ENCODE peak calls at places on chromosomes 16 and 17, in five cellular contexts. N is GM23248, L is transverse colon, U is choroid plexus epithelial cell, I is thoracic aorta. V is an unnamed sample.

GRCh38 chr16:49588729-49589384 is 215.3 kb downstream of the C16orf78 start:
- DNase-seq in N (no peak), L (no peak), U (peak), I (no peak), V (peak)

GRCh38 chr17:63697341-63698286 is 2.3 kb downstream of the LIMD2 start:
- DNase-seq in N (peak), L (peak), U (peak), I (no peak), V (no peak)

GRCh38 chr17:7146115-7146514 is 31.5 kb upstream of the ASGR2 start:
- DNase-seq in N (no peak), L (no peak), U (no peak), I (no peak), V (peak)

GRCh38 chr17:34762078-34762477 is 182.7 kb downstream of the TMEM132E start:
- DNase-seq in N (no peak), L (no peak), U (no peak), I (no peak), V (no peak)

GRCh38 chr16:1712791-1713261 is 6.8 kb downstream of the MAPK8IP3 start:
- DNase-seq in N (peak), L (no peak), U (peak), I (no peak), V (peak)

GRCh38 chr17:68462381-68463210 is 5.3 kb upstream of the WIPI1 start:
- DNase-seq in N (peak), L (peak), U (peak), I (no peak), V (peak)

GRCh38 chr17:49486012-49486641 is 9.0 kb upstream of the NGFR start:
- DNase-seq in N (no peak), L (no peak), U (no peak), I (no peak), V (no peak)

GRCh38 chr17:82536220-82537201 is 17.0 kb downstream of the FOXK2 start:
- DNase-seq in N (peak), L (no peak), U (peak), I (no peak), V (peak)

GRCh38 chr16:50667497-50668367 is 13.4 kb downstream of the SNX20 start:
- DNase-seq in N (no peak), L (no peak), U (no peak), I (no peak), V (no peak)

GRCh38 chr17:31329221-31329620 is 7.8 kb upstream of the EVI2A start:
- DNase-seq in N (peak), L (no peak), U (peak), I (no peak), V (no peak)

GRCh38 chr17:77905266-77905665 is 53.2 kb upstream of the TNRC6C start:
- DNase-seq in N (no peak), L (no peak), U (no peak), I (no peak), V (no peak)

GRCh38 chr17:1847191-1847590 is 17.4 kb downstream of the RPA1 start:
- DNase-seq in N (no peak), L (no peak), U (no peak), I (no peak), V (no peak)

GRCh38 chr16:77905356-77905920 is 116.9 kb upstream of the CLEC3A start:
- DNase-seq in N (no peak), L (no peak), U (peak), I (no peak), V (no peak)

GRCh38 chr16:66695935-66696668 is 441 bp downstream of the CMTM4 start:
- DNase-seq in N (no peak), L (peak), U (no peak), I (no peak), V (no peak)

GRCh38 chr17:2814499-2815341 is 18.5 kb downstream of the RAP1GAP2 start:
- DNase-seq in N (no peak), L (peak), U (no peak), I (no peak), V (no peak)

GRCh38 chr16:86406056-86406455 is 104.3 kb upstream of the FOXF1 start:
- DNase-seq in N (no peak), L (no peak), U (peak), I (no peak), V (peak)

DNA sequence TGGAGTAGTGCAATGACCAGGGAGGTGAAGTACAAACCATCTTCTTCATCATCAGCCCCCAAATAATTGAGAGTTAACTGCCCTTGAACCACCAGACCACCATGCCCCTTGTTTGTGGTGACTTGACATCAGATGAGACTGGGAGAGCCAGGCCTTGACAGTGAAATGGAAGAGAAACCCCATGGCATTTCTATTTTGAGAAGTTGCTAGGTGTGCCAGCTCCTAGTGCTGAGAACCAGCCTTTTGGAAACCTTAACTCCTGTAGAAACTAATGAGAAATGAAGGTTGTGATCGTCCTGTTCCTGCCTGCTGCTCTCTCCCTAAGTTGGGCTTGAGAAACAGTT is 2.8 kb downstream of the TMEM94 start:
- DNase-seq in N (no peak), L (peak), U (no peak), I (no peak), V (no peak)
- H3K4me3 ChIP-seq in N (no peak), L (no peak), U (no peak), I (no peak), V (no peak)

GRCh38 chr17:56679148-56679766 is 85.8 kb downstream of the NOG start:
- DNase-seq in N (peak), L (no peak), U (peak), I (no peak), V (no peak)
- H3K4me3 ChIP-seq in N (peak), L (peak), U (no peak), I (peak), V (peak)

DNA sequence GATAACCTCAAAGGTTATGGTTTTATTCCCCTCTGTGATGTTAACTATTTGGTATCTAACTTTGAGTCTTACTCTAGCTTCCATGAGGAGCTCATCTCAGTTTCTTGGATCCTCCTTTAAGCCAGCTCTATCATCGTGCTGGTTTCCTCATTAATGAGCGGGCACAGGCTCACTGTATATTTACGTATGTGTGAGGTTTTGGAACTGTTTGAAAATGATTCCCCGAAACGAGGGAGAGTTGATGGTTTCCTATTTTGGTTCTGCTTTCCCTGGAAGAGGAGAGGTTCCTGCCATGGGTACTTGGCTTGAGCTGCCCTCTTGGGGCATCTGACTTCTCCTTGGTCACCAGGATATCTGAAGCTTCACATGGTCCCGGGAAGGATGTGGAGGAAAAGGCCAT is 32.7 kb upstream of the PIK3R6 start:
- DNase-seq in N (no peak), L (no peak), U (no peak), I (no peak), V (no peak)
- H3K4me3 ChIP-seq in N (no peak), L (no peak), U (no peak), I (no peak), V (no peak)

DNA sequence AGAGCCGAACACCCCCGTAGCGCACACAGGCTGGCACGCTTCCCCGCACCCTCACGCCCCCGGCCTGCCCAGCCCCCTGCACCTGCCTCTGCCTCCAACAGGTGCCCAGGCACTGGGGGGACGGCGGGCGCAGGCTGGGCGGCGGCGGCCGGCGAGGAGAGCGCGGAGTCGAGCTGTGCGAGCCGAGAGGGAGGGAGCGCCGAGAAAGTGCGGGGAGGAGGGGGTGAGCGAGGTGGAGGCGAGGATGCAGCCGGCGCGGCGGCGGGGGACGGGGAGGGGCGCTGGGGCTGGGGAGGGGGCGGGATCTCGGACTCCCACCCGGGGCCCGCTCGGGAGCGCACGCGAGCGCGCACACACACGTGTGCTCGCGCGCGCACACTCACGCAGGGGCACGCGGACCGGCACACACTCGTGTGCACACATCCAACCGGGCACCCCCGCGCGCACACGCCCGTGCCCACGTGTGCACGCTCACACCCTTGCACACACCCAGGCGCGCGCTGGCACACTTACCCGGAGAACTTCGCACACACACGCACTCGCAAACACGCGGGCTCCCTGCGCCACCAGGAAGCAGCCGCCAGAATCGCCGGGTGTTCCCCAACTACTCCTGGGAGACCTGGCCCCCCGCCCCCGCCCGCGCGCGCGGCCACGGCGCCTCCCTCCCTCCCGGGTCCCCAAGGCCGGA is at the start of gene DOC2A:
- DNase-seq in N (peak), L (no peak), U (no peak), I (no peak), V (no peak)
- H3K4me3 ChIP-seq in N (peak), L (peak), U (peak), I (peak), V (no peak)

GRCh38 chr17:81065500-81065899 is 30.5 kb downstream of the BAIAP2 start:
- DNase-seq in N (no peak), L (no peak), U (no peak), I (no peak), V (no peak)

GRCh38 chr17:81063488-81064093 is 28.6 kb downstream of the BAIAP2 start:
- DNase-seq in N (no peak), L (no peak), U (no peak), I (no peak), V (no peak)

GRCh38 chr17:81066771-81067315 is 31.9 kb downstream of the BAIAP2 start:
- DNase-seq in N (no peak), L (no peak), U (no peak), I (no peak), V (no peak)

GRCh38 chr17:81066072-81066471 is 31.1 kb downstream of the BAIAP2 start:
- DNase-seq in N (peak), L (no peak), U (no peak), I (no peak), V (no peak)

DNA sequence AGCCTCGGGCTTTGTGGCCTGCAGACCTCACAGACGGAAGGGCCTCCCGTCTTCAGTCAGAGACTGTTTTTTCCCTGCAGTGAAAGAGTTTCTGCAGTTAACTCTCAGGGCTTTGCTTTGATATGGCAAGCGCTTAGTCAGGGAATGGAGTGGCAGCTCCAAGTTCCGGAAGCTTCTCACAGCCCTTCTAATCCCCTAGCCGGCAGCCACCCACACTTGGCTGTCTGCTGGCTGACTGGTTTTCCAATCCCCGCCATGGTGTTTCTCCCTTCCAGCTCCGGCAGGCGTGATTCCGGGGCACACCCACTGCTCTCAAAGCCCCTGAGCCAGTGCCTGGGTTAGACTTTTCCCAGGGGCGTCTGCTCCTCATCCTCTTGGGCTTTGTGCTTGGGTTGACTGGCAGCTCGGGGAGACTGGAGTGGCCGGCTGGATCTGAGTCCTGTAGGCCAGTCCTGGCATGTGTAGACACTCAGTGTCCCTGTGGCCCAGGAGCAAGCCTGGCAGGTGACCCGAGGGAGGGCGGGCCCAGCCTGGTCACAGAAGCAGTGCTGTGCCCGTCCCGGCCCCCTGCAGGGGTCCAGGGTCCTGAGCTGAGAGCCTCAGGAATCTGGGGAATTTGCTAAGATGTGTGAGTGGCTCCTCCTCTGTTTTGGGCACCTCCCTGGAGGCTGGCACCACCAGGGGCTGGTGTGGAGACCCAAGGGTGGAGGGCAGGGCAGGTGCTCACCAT is 30.0 kb downstream of the BAIAP2 start:
- DNase-seq in N (peak), L (no peak), U (peak), I (no peak), V (peak)
- H3K4me3 ChIP-seq in N (peak), L (no peak), U (no peak), I (no peak), V (no peak)

GRCh38 chr16:275786-276232 is at the start of gene RGS11:
- DNase-seq in N (peak), L (no peak), U (no peak), I (no peak), V (no peak)
- H3K4me3 ChIP-seq in N (peak), L (peak), U (peak), I (peak), V (no peak)

GRCh38 chr17:75645501-75645888 is 12.3 kb downstream of the SMIM5 start:
- DNase-seq in N (no peak), L (peak), U (peak), I (no peak), V (peak)
- H3K4me3 ChIP-seq in N (no peak), L (no peak), U (no peak), I (no peak), V (no peak)

GRCh38 chr17:53490447-53490968 is 332.2 kb upstream of the KIF2B start:
- DNase-seq in N (no peak), L (no peak), U (no peak), I (no peak), V (no peak)
- H3K4me3 ChIP-seq in N (no peak), L (no peak), U (no peak), I (no peak), V (no peak)

GRCh38 chr17:47820023-47820789 is 1.4 kb downstream of the OSBPL7 start:
- DNase-seq in N (no peak), L (peak), U (no peak), I (no peak), V (no peak)
- H3K4me3 ChIP-seq in N (no peak), L (peak), U (no peak), I (no peak), V (peak)